ENCODE peak calls at places on chromosome 16, in nine cellular contexts. One of them, this sample, is unnamed.

GRCh38 chr16:80467961-80468360 is 72.8 kb upstream of the DYNLRB2 start:
- DNase-seq in EH: no peak
- DNase-seq in cardiac fibroblast: no peak
- DNase-seq in osteocyte: no peak
- DNase-seq in fibroblast of lung: no peak
- DNase-seq in NCI-H2081: no peak
- DNase-seq in caudate nucleus: no peak
- DNase-seq in ACHN: no peak
- DNase-seq in A172: no peak
- DNase-seq in this sample: no peak

GRCh38 chr16:87806608-87807546 is 41.1 kb upstream of the KLHDC4 start:
- DNase-seq in EH: peak; percentile 95
- DNase-seq in cardiac fibroblast: peak; percentile 84
- DNase-seq in osteocyte: peak; percentile 93
- DNase-seq in ACHN: peak; percentile 90
- DNase-seq in A172: peak; percentile 84
- DNase-seq in fibroblast of lung: peak; percentile 90
- DNase-seq in caudate nucleus: no peak
- DNase-seq in NCI-H2081: peak; percentile 95
- DNase-seq in this sample: peak; percentile 92

GRCh38 chr16:68972720-68973119 is 129.4 kb downstream of the TANGO6 start:
- DNase-seq in ACHN: peak; percentile 84
- DNase-seq in NCI-H2081: no peak
- DNase-seq in osteocyte: no peak
- DNase-seq in EH: peak; percentile 74
- DNase-seq in caudate nucleus: no peak
- DNase-seq in cardiac fibroblast: peak; percentile 79
- DNase-seq in A172: peak; percentile 40
- DNase-seq in fibroblast of lung: peak; percentile 78
- DNase-seq in this sample: peak; percentile 54

GRCh38 chr16:63617990-63618763 is 1503.7 kb downstream of the CDH11 start:
- DNase-seq in cardiac fibroblast: peak; percentile 12
- DNase-seq in fibroblast of lung: peak; percentile 2
- DNase-seq in NCI-H2081: no peak
- DNase-seq in A172: peak; percentile 1
- DNase-seq in osteocyte: no peak
- DNase-seq in caudate nucleus: no peak
- DNase-seq in EH: peak; percentile 3
- DNase-seq in ACHN: peak; percentile 85
- DNase-seq in this sample: no peak

GRCh38 chr16:19645557-19645981 is 72.5 kb downstream of the KNOP1 start:
- DNase-seq in NCI-H2081: no peak
- DNase-seq in osteocyte: no peak
- DNase-seq in A172: peak; percentile 32
- DNase-seq in caudate nucleus: no peak
- DNase-seq in EH: peak; percentile 13
- DNase-seq in ACHN: no peak
- DNase-seq in cardiac fibroblast: peak; percentile 52
- DNase-seq in fibroblast of lung: peak; percentile 16
- DNase-seq in this sample: peak; percentile 47

GRCh38 chr16:4601317-4602186 is 13.1 kb downstream of the UBALD1 start:
- DNase-seq in A172: no peak
- DNase-seq in fibroblast of lung: peak; percentile 14
- DNase-seq in ACHN: no peak
- DNase-seq in caudate nucleus: no peak
- DNase-seq in EH: no peak
- DNase-seq in cardiac fibroblast: peak; percentile 25
- DNase-seq in osteocyte: no peak
- DNase-seq in NCI-H2081: no peak
- DNase-seq in this sample: no peak

GRCh38 chr16:760065-760464 is 469 bp upstream of the MSLN start:
- DNase-seq in fibroblast of lung: no peak
- DNase-seq in A172: no peak
- DNase-seq in caudate nucleus: no peak
- DNase-seq in osteocyte: no peak
- DNase-seq in NCI-H2081: no peak
- DNase-seq in ACHN: no peak
- DNase-seq in cardiac fibroblast: no peak
- DNase-seq in EH: no peak
- DNase-seq in this sample: no peak

GRCh38 chr16:31298958-31299357 is 39.2 kb downstream of the ITGAM start:
- DNase-seq in cardiac fibroblast: peak; percentile 1
- DNase-seq in osteocyte: no peak
- DNase-seq in A172: no peak
- DNase-seq in caudate nucleus: no peak
- DNase-seq in NCI-H2081: no peak
- DNase-seq in EH: no peak
- DNase-seq in fibroblast of lung: no peak
- DNase-seq in ACHN: peak; percentile 11
- DNase-seq in this sample: peak; percentile 5

GRCh38 chr16:89013692-89014455 is 36.9 kb upstream of the CBFA2T3 start:
- DNase-seq in caudate nucleus: no peak
- DNase-seq in cardiac fibroblast: no peak
- DNase-seq in osteocyte: no peak
- DNase-seq in EH: no peak
- DNase-seq in fibroblast of lung: no peak
- DNase-seq in NCI-H2081: no peak
- DNase-seq in ACHN: no peak
- DNase-seq in A172: no peak
- DNase-seq in this sample: no peak

GRCh38 chr16:4067262-4068001 is 48.8 kb downstream of the ADCY9 start:
- DNase-seq in ACHN: no peak
- DNase-seq in osteocyte: no peak
- DNase-seq in A172: no peak
- DNase-seq in EH: peak; percentile 75
- DNase-seq in NCI-H2081: no peak
- DNase-seq in fibroblast of lung: peak; percentile 17
- DNase-seq in caudate nucleus: no peak
- DNase-seq in cardiac fibroblast: no peak
- DNase-seq in this sample: no peak

GRCh38 chr16:16890964-16891363 is 512.0 kb downstream of the NPIPA7 start:
- DNase-seq in caudate nucleus: no peak
- DNase-seq in ACHN: no peak
- DNase-seq in A172: no peak
- DNase-seq in NCI-H2081: no peak
- DNase-seq in cardiac fibroblast: no peak
- DNase-seq in EH: no peak
- DNase-seq in osteocyte: peak; percentile 6
- DNase-seq in fibroblast of lung: no peak
- DNase-seq in this sample: no peak

GRCh38 chr16:51638338-51639135 is 487.5 kb upstream of the SALL1 start:
- DNase-seq in osteocyte: no peak
- DNase-seq in NCI-H2081: no peak
- DNase-seq in cardiac fibroblast: no peak
- DNase-seq in fibroblast of lung: peak; percentile 22
- DNase-seq in caudate nucleus: no peak
- DNase-seq in A172: peak; percentile 41
- DNase-seq in ACHN: no peak
- DNase-seq in EH: peak; percentile 26
- DNase-seq in this sample: peak; percentile 9

GRCh38 chr16:72763927-72764628 is 283.9 kb downstream of the ZFHX3 start:
- DNase-seq in caudate nucleus: no peak
- DNase-seq in NCI-H2081: no peak
- DNase-seq in cardiac fibroblast: no peak
- DNase-seq in A172: no peak
- DNase-seq in ACHN: no peak
- DNase-seq in EH: no peak
- DNase-seq in fibroblast of lung: no peak
- DNase-seq in osteocyte: no peak
- DNase-seq in this sample: no peak

GRCh38 chr16:84739349-84740124 is 39.7 kb downstream of the USP10 start:
- DNase-seq in fibroblast of lung: peak; percentile 94
- DNase-seq in A172: peak; percentile 77
- DNase-seq in caudate nucleus: no peak
- DNase-seq in NCI-H2081: no peak
- DNase-seq in osteocyte: no peak
- DNase-seq in ACHN: peak; percentile 65
- DNase-seq in cardiac fibroblast: peak; percentile 70
- DNase-seq in EH: peak; percentile 96
- DNase-seq in this sample: peak; percentile 96

GRCh38 chr16:89711601-89712475 is 8.9 kb downstream of the VPS9D1 start:
- DNase-seq in ACHN: no peak
- DNase-seq in fibroblast of lung: peak; percentile 30
- DNase-seq in EH: peak; percentile 66
- DNase-seq in osteocyte: no peak
- DNase-seq in A172: no peak
- DNase-seq in NCI-H2081: peak; percentile 60
- DNase-seq in caudate nucleus: no peak
- DNase-seq in cardiac fibroblast: peak; percentile 76
- DNase-seq in this sample: peak; percentile 42

GRCh38 chr16:64092284-64092683 is 1029.6 kb downstream of the CDH11 start:
- DNase-seq in cardiac fibroblast: peak; percentile 28
- DNase-seq in caudate nucleus: no peak
- DNase-seq in osteocyte: no peak
- DNase-seq in EH: peak; percentile 88
- DNase-seq in fibroblast of lung: peak; percentile 90
- DNase-seq in ACHN: peak; percentile 26
- DNase-seq in A172: peak; percentile 51
- DNase-seq in NCI-H2081: no peak
- DNase-seq in this sample: peak; percentile 29

GRCh38 chr16:879461-879861 is 78.9 kb upstream of the GNG13 start:
- DNase-seq in ACHN: no peak
- DNase-seq in fibroblast of lung: no peak
- DNase-seq in cardiac fibroblast: no peak
- DNase-seq in EH: no peak
- DNase-seq in A172: no peak
- DNase-seq in caudate nucleus: no peak
- DNase-seq in NCI-H2081: no peak
- DNase-seq in osteocyte: no peak
- DNase-seq in this sample: no peak

GRCh38 chr16:3056336-3057180 is 8.9 kb upstream of the IL32 start:
- DNase-seq in cardiac fibroblast: no peak
- DNase-seq in A172: no peak
- DNase-seq in fibroblast of lung: no peak
- DNase-seq in caudate nucleus: no peak
- DNase-seq in EH: no peak
- DNase-seq in NCI-H2081: no peak
- DNase-seq in osteocyte: no peak
- DNase-seq in ACHN: no peak
- DNase-seq in this sample: no peak

GRCh38 chr16:351804-352520 is 561 bp downstream of the AXIN1 start:
- DNase-seq in caudate nucleus: no peak
- DNase-seq in EH: peak; percentile 35
- DNase-seq in ACHN: peak; percentile 33
- DNase-seq in fibroblast of lung: no peak
- DNase-seq in NCI-H2081: no peak
- DNase-seq in cardiac fibroblast: peak; percentile 11
- DNase-seq in osteocyte: peak; percentile 85
- DNase-seq in A172: no peak
- DNase-seq in this sample: no peak

GRCh38 chr16:86515420-86515779 is 5.1 kb downstream of the FOXF1 start:
- DNase-seq in cardiac fibroblast: no peak
- DNase-seq in osteocyte: no peak
- DNase-seq in NCI-H2081: no peak
- DNase-seq in ACHN: no peak
- DNase-seq in A172: no peak
- DNase-seq in caudate nucleus: no peak
- DNase-seq in EH: no peak
- DNase-seq in fibroblast of lung: peak; percentile 54
- DNase-seq in this sample: peak; percentile 50

GRCh38 chr16:9134739-9135138 is 43.3 kb downstream of the HAPSTR1 start:
- DNase-seq in fibroblast of lung: peak; percentile 29
- DNase-seq in NCI-H2081: peak; percentile 31
- DNase-seq in cardiac fibroblast: peak; percentile 61
- DNase-seq in EH: peak; percentile 62
- DNase-seq in caudate nucleus: no peak
- DNase-seq in osteocyte: no peak
- DNase-seq in ACHN: peak; percentile 81
- DNase-seq in A172: peak; percentile 65
- DNase-seq in this sample: peak; percentile 56

This sample was measured in fibroblast of villous mesenchyme.